ENCODE peak calls at places on chromosome 2, in ten cellular contexts. One of them, this sample, is unnamed.

GRCh38 chr2:25418944-25419677 is 77.4 kb upstream of the DNMT3A start:
- DNase-seq in AG04450: no peak
- DNase-seq in adrenal gland: no peak
- DNase-seq in HFF-Myc: no peak
- DNase-seq in progenitor cell of endocrine pancreas: no peak
- DNase-seq in HCT116: no peak
- DNase-seq in CD8-positive, alpha-beta T cell: no peak
- DNase-seq in hepatocyte: no peak
- DNase-seq in osteoblast: no peak
- DNase-seq in spleen: no peak
- DNase-seq in this sample: no peak

GRCh38 chr2:206150168-206150567 is 9.1 kb downstream of the NDUFS1 start:
- DNase-seq in AG04450: no peak
- DNase-seq in adrenal gland: no peak
- DNase-seq in HFF-Myc: no peak
- DNase-seq in progenitor cell of endocrine pancreas: no peak
- DNase-seq in HCT116: no peak
- DNase-seq in CD8-positive, alpha-beta T cell: no peak
- DNase-seq in hepatocyte: no peak
- DNase-seq in osteoblast: no peak
- DNase-seq in spleen: no peak
- DNase-seq in this sample: no peak

GRCh38 chr2:61177727-61178549 is 15.9 kb downstream of the C2orf74 start:
- DNase-seq in AG04450: no peak
- DNase-seq in adrenal gland: no peak
- DNase-seq in HFF-Myc: no peak
- DNase-seq in progenitor cell of endocrine pancreas: no peak
- DNase-seq in HCT116: no peak
- DNase-seq in CD8-positive, alpha-beta T cell: peak
- DNase-seq in hepatocyte: no peak
- DNase-seq in osteoblast: peak
- DNase-seq in spleen: peak
- DNase-seq in this sample: peak

GRCh38 chr2:3349211-3349693 is 28.4 kb downstream of the EIPR1 start:
- DNase-seq in AG04450: no peak
- DNase-seq in adrenal gland: no peak
- DNase-seq in HFF-Myc: no peak
- DNase-seq in progenitor cell of endocrine pancreas: no peak
- DNase-seq in HCT116: no peak
- DNase-seq in CD8-positive, alpha-beta T cell: no peak
- DNase-seq in hepatocyte: no peak
- DNase-seq in osteoblast: no peak
- DNase-seq in spleen: no peak
- DNase-seq in this sample: no peak

GRCh38 chr2:200962821-200963128 is 685 bp downstream of the ORC2 start:
- DNase-seq in AG04450: no peak
- DNase-seq in adrenal gland: peak
- DNase-seq in HFF-Myc: no peak
- DNase-seq in progenitor cell of endocrine pancreas: no peak
- DNase-seq in HCT116: no peak
- DNase-seq in CD8-positive, alpha-beta T cell: no peak
- DNase-seq in hepatocyte: no peak
- DNase-seq in osteoblast: peak
- DNase-seq in spleen: no peak
- DNase-seq in this sample: no peak

GRCh38 chr2:157559061-157559460 is 69.6 kb downstream of the ACVR1C start:
- DNase-seq in AG04450: no peak
- DNase-seq in adrenal gland: no peak
- DNase-seq in HFF-Myc: no peak
- DNase-seq in progenitor cell of endocrine pancreas: no peak
- DNase-seq in HCT116: no peak
- DNase-seq in CD8-positive, alpha-beta T cell: no peak
- DNase-seq in hepatocyte: no peak
- DNase-seq in osteoblast: peak
- DNase-seq in spleen: no peak
- DNase-seq in this sample: no peak

GRCh38 chr2:150486539-150487484 is 655 bp downstream of the RND3 start:
- DNase-seq in AG04450: no peak
- DNase-seq in adrenal gland: peak
- DNase-seq in HFF-Myc: no peak
- DNase-seq in progenitor cell of endocrine pancreas: peak
- DNase-seq in HCT116: no peak
- DNase-seq in CD8-positive, alpha-beta T cell: no peak
- DNase-seq in hepatocyte: peak
- DNase-seq in osteoblast: peak
- DNase-seq in spleen: no peak
- DNase-seq in this sample: peak

GRCh38 chr2:207135340-207135739 is 30.4 kb downstream of the KLF7 start:
- DNase-seq in AG04450: no peak
- DNase-seq in adrenal gland: no peak
- DNase-seq in HFF-Myc: no peak
- DNase-seq in progenitor cell of endocrine pancreas: no peak
- DNase-seq in HCT116: no peak
- DNase-seq in CD8-positive, alpha-beta T cell: no peak
- DNase-seq in hepatocyte: no peak
- DNase-seq in osteoblast: no peak
- DNase-seq in spleen: no peak
- DNase-seq in this sample: no peak

GRCh38 chr2:115219296-115219695 is 776.9 kb downstream of the DPP10 start:
- DNase-seq in AG04450: no peak
- DNase-seq in adrenal gland: no peak
- DNase-seq in HFF-Myc: no peak
- DNase-seq in progenitor cell of endocrine pancreas: no peak
- DNase-seq in HCT116: no peak
- DNase-seq in CD8-positive, alpha-beta T cell: no peak
- DNase-seq in hepatocyte: no peak
- DNase-seq in osteoblast: no peak
- DNase-seq in spleen: no peak
- DNase-seq in this sample: no peak

GRCh38 chr2:146004470-146004869 is 1484.6 kb upstream of the ZEB2 start:
- DNase-seq in AG04450: peak
- DNase-seq in adrenal gland: no peak
- DNase-seq in HFF-Myc: peak
- DNase-seq in progenitor cell of endocrine pancreas: no peak
- DNase-seq in HCT116: no peak
- DNase-seq in CD8-positive, alpha-beta T cell: no peak
- DNase-seq in hepatocyte: no peak
- DNase-seq in osteoblast: no peak
- DNase-seq in spleen: no peak
- DNase-seq in this sample: no peak

GRCh38 chr2:203871371-203871983 is 3.9 kb downstream of the CTLA4 start:
- DNase-seq in AG04450: no peak
- DNase-seq in adrenal gland: no peak
- DNase-seq in HFF-Myc: no peak
- DNase-seq in progenitor cell of endocrine pancreas: no peak
- DNase-seq in HCT116: no peak
- DNase-seq in CD8-positive, alpha-beta T cell: no peak
- DNase-seq in hepatocyte: no peak
- DNase-seq in osteoblast: no peak
- DNase-seq in spleen: no peak
- DNase-seq in this sample: no peak

GRCh38 chr2:32008811-32009478 is 1.9 kb downstream of the MEMO1 start:
- DNase-seq in AG04450: no peak
- DNase-seq in adrenal gland: no peak
- DNase-seq in HFF-Myc: no peak
- DNase-seq in progenitor cell of endocrine pancreas: no peak
- DNase-seq in HCT116: no peak
- DNase-seq in CD8-positive, alpha-beta T cell: no peak
- DNase-seq in hepatocyte: peak
- DNase-seq in osteoblast: peak
- DNase-seq in spleen: peak
- DNase-seq in this sample: no peak

GRCh38 chr2:178455947-178456346 is 4.8 kb downstream of the PJVK start:
- DNase-seq in AG04450: no peak
- DNase-seq in adrenal gland: no peak
- DNase-seq in HFF-Myc: no peak
- DNase-seq in progenitor cell of endocrine pancreas: no peak
- DNase-seq in HCT116: no peak
- DNase-seq in CD8-positive, alpha-beta T cell: no peak
- DNase-seq in hepatocyte: no peak
- DNase-seq in osteoblast: peak
- DNase-seq in spleen: no peak
- DNase-seq in this sample: no peak

GRCh38 chr2:4673025-4673489 is 969.7 kb downstream of the DCDC2C start:
- DNase-seq in AG04450: no peak
- DNase-seq in adrenal gland: no peak
- DNase-seq in HFF-Myc: no peak
- DNase-seq in progenitor cell of endocrine pancreas: no peak
- DNase-seq in HCT116: no peak
- DNase-seq in CD8-positive, alpha-beta T cell: no peak
- DNase-seq in hepatocyte: no peak
- DNase-seq in osteoblast: no peak
- DNase-seq in spleen: no peak
- DNase-seq in this sample: no peak

GRCh38 chr2:100983684-100984310 is 18.3 kb upstream of the RPL31 start:
- DNase-seq in AG04450: no peak
- DNase-seq in adrenal gland: no peak
- DNase-seq in HFF-Myc: no peak
- DNase-seq in progenitor cell of endocrine pancreas: no peak
- DNase-seq in HCT116: no peak
- DNase-seq in CD8-positive, alpha-beta T cell: no peak
- DNase-seq in hepatocyte: peak
- DNase-seq in osteoblast: no peak
- DNase-seq in spleen: no peak
- DNase-seq in this sample: no peak

GRCh38 chr2:100981011-100981410 is 21.1 kb upstream of the RPL31 start:
- DNase-seq in AG04450: no peak
- DNase-seq in adrenal gland: no peak
- DNase-seq in HFF-Myc: no peak
- DNase-seq in progenitor cell of endocrine pancreas: no peak
- DNase-seq in HCT116: no peak
- DNase-seq in CD8-positive, alpha-beta T cell: no peak
- DNase-seq in hepatocyte: no peak
- DNase-seq in osteoblast: no peak
- DNase-seq in spleen: no peak
- DNase-seq in this sample: no peak

GRCh38 chr2:100980046-100980445 is 22.0 kb upstream of the RPL31 start:
- DNase-seq in AG04450: no peak
- DNase-seq in adrenal gland: no peak
- DNase-seq in HFF-Myc: no peak
- DNase-seq in progenitor cell of endocrine pancreas: no peak
- DNase-seq in HCT116: no peak
- DNase-seq in CD8-positive, alpha-beta T cell: no peak
- DNase-seq in hepatocyte: no peak
- DNase-seq in osteoblast: no peak
- DNase-seq in spleen: no peak
- DNase-seq in this sample: no peak

GRCh38 chr2:100983201-100983600 is 18.9 kb upstream of the RPL31 start:
- DNase-seq in AG04450: no peak
- DNase-seq in adrenal gland: no peak
- DNase-seq in HFF-Myc: no peak
- DNase-seq in progenitor cell of endocrine pancreas: no peak
- DNase-seq in HCT116: no peak
- DNase-seq in CD8-positive, alpha-beta T cell: no peak
- DNase-seq in hepatocyte: no peak
- DNase-seq in osteoblast: no peak
- DNase-seq in spleen: no peak
- DNase-seq in this sample: no peak

GRCh38 chr2:100982431-100982861 is 19.6 kb upstream of the RPL31 start:
- DNase-seq in AG04450: no peak
- DNase-seq in adrenal gland: no peak
- DNase-seq in HFF-Myc: no peak
- DNase-seq in progenitor cell of endocrine pancreas: no peak
- DNase-seq in HCT116: no peak
- DNase-seq in CD8-positive, alpha-beta T cell: no peak
- DNase-seq in hepatocyte: no peak
- DNase-seq in osteoblast: no peak
- DNase-seq in spleen: no peak
- DNase-seq in this sample: no peak
- TF ChIP-seq CTCF in AG04450: no peak
- TF ChIP-seq CTCF in adrenal gland: no peak
- TF ChIP-seq CTCF in HFF-Myc: no peak
- TF ChIP-seq CTCF in progenitor cell of endocrine pancreas: no peak
- TF ChIP-seq CTCF in HCT116: no peak
- TF ChIP-seq CTCF in CD8-positive, alpha-beta T cell: no peak
- TF ChIP-seq CTCF in hepatocyte: no peak
- TF ChIP-seq CTCF in osteoblast: no peak
- TF ChIP-seq CTCF in spleen: no peak
- TF ChIP-seq CTCF in this sample: no peak

GRCh38 chr2:28956415-28956826 is 24.7 kb upstream of the TOGARAM2 start:
- DNase-seq in AG04450: no peak
- DNase-seq in adrenal gland: no peak
- DNase-seq in HFF-Myc: no peak
- DNase-seq in progenitor cell of endocrine pancreas: peak
- DNase-seq in HCT116: peak
- DNase-seq in CD8-positive, alpha-beta T cell: no peak
- DNase-seq in hepatocyte: peak
- DNase-seq in osteoblast: peak
- DNase-seq in spleen: no peak
- DNase-seq in this sample: peak
- TF ChIP-seq CTCF in AG04450: peak
- TF ChIP-seq CTCF in adrenal gland: no peak
- TF ChIP-seq CTCF in HFF-Myc: no peak
- TF ChIP-seq CTCF in progenitor cell of endocrine pancreas: peak
- TF ChIP-seq CTCF in HCT116: no peak
- TF ChIP-seq CTCF in CD8-positive, alpha-beta T cell: no peak
- TF ChIP-seq CTCF in hepatocyte: no peak
- TF ChIP-seq CTCF in osteoblast: peak
- TF ChIP-seq CTCF in spleen: no peak
- TF ChIP-seq CTCF in this sample: no peak

GRCh38 chr2:6845903-6846302 is 19.8 kb downstream of the CMPK2 start:
- DNase-seq in AG04450: no peak
- DNase-seq in adrenal gland: no peak
- DNase-seq in HFF-Myc: no peak
- DNase-seq in progenitor cell of endocrine pancreas: no peak
- DNase-seq in HCT116: no peak
- DNase-seq in CD8-positive, alpha-beta T cell: no peak
- DNase-seq in hepatocyte: no peak
- DNase-seq in osteoblast: no peak
- DNase-seq in spleen: no peak
- DNase-seq in this sample: no peak
- TF ChIP-seq CTCF in AG04450: no peak
- TF ChIP-seq CTCF in adrenal gland: no peak
- TF ChIP-seq CTCF in HFF-Myc: no peak
- TF ChIP-seq CTCF in progenitor cell of endocrine pancreas: no peak
- TF ChIP-seq CTCF in HCT116: no peak
- TF ChIP-seq CTCF in CD8-positive, alpha-beta T cell: no peak
- TF ChIP-seq CTCF in hepatocyte: no peak
- TF ChIP-seq CTCF in osteoblast: no peak
- TF ChIP-seq CTCF in spleen: no peak
- TF ChIP-seq CTCF in this sample: no peak

DNA sequence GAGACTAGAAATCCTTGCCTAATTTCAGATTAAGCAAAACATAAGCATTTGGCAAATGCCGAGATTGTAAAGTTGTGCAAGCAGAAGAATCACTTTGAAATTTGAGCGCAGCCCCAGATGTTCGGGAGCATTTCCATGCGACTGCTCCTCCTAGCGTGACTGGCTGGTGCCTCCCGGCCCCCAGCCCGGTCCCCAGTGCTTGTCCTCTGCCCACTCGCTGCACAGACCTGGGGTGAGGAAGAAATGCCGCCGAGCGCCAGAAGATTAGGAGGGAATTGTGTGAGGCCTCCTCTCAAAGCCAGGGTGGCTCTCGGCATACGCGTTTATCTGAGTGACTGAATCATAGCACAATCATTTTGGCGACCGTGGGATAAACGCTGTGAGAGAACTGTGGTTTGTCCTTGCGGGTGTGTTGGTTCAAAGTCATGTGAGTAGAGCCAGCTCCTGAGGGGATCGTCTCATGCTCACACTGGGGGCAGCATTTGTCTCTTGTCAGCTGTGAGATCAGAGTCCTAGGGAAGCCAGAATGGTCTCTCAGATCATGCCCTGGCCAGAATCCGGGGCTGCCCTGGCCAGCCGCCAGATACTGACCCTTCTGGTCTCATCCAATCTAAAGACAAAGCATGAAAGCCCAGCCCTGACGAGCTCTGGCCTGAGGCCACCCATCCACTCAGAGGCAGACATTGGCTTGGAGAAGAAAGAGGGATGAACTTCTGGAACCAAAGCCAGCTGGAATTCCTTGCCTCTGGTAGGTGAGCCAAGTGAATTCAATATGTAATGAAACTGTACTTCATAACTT is 189.3 kb downstream of the SH3RF3 start:
- DNase-seq in AG04450: peak
- DNase-seq in adrenal gland: peak
- DNase-seq in HFF-Myc: peak
- DNase-seq in progenitor cell of endocrine pancreas: no peak
- DNase-seq in HCT116: no peak
- DNase-seq in CD8-positive, alpha-beta T cell: no peak
- DNase-seq in hepatocyte: peak
- DNase-seq in osteoblast: peak
- DNase-seq in spleen: no peak
- DNase-seq in this sample: no peak
- TF ChIP-seq CTCF in AG04450: peak
- TF ChIP-seq CTCF in adrenal gland: no peak
- TF ChIP-seq CTCF in HFF-Myc: no peak
- TF ChIP-seq CTCF in progenitor cell of endocrine pancreas: no peak
- TF ChIP-seq CTCF in HCT116: no peak
- TF ChIP-seq CTCF in CD8-positive, alpha-beta T cell: no peak
- TF ChIP-seq CTCF in hepatocyte: peak
- TF ChIP-seq CTCF in osteoblast: peak
- TF ChIP-seq CTCF in spleen: no peak
- TF ChIP-seq CTCF in this sample: no peak